ENCODE peak calls at places on chromosome 14, in seven cellular contexts. K is RCC 7860; V is non-pigmented ciliary epithelial cell; F is activated T-cell treated with anti-CD3 and anti-CD28 coated beads for 1 hour; S is kidney glomerular epithelial cell; Q is activated CD8-positive, alpha-beta T cell treated with anti-CD3 and anti-CD28 coated beads, Interleukin-2, amount 10 ng/mL, durations not matched to agents 7 days and 5 days; G is NCI-H1417 treated with DMSO at 0.1 percent for 48 hours. R is an unnamed sample.

GRCh38 chr14:102949801-102950451 is 27.5 kb downstream of the AMN start:
- DNase-seq in K (no peak), Q (no peak), V (no peak), F (no peak), G (no peak), S (no peak), R (no peak)

GRCh38 chr14:37546621-37547447 is 48.2 kb downstream of the FOXA1 start:
- DNase-seq in S (no peak), G (no peak), F (no peak), Q (no peak), K (no peak), V (no peak), R (peak; percentile 67)

GRCh38 chr14:94120667-94121335 is 8.6 kb downstream of the IFI27L2 start:
- DNase-seq in F (no peak), K (no peak), V (no peak), G (no peak), Q (no peak), S (no peak), R (no peak)

GRCh38 chr14:74859757-74860156 is 16.2 kb downstream of the PROX2 start:
- DNase-seq in Q (no peak), V (no peak), F (no peak), S (no peak), G (no peak), K (no peak), R (no peak)

GRCh38 chr14:94011795-94012194 is 14.3 kb upstream of the OTUB2 start:
- DNase-seq in G (no peak), F (no peak), V (no peak), S (peak; percentile 46), Q (peak; percentile 57), K (no peak), R (no peak)

GRCh38 chr14:105498430-105499255 is 7.6 kb downstream of the TEDC1 start:
- DNase-seq in G (no peak), V (no peak), F (no peak), K (no peak), S (no peak), Q (no peak), R (no peak)

GRCh38 chr14:67934087-67934486 is 114.5 kb downstream of the RAD51B start:
- DNase-seq in G (peak; percentile 30), V (peak; percentile 55), F (no peak), S (peak; percentile 77), Q (no peak), K (peak; percentile 65), R (peak; percentile 45)

GRCh38 chr14:104284107-104284592 is 145.8 kb downstream of the KIF26A start:
- DNase-seq in F (no peak), K (no peak), Q (no peak), G (no peak), V (no peak), S (no peak), R (no peak)

GRCh38 chr14:65128096-65128495 is 25.8 kb upstream of the MAX start:
- DNase-seq in K (no peak), V (no peak), F (no peak), S (no peak), G (no peak), Q (no peak), R (no peak)

GRCh38 chr14:62126885-62127478 is 364.8 kb downstream of the SNAPC1 start:
- DNase-seq in Q (peak; percentile 23), G (peak; percentile 30), K (peak; percentile 17), F (no peak), V (peak; percentile 20), S (peak; percentile 78), R (no peak)

GRCh38 chr14:105199093-105199492 is 18.0 kb upstream of the NUDT14 start:
- DNase-seq in Q (no peak), F (no peak), K (peak; percentile 5), S (no peak), V (no peak), G (no peak), R (no peak)

GRCh38 chr14:28762949-28763313 is 3.7 kb upstream of the FOXG1 start:
- DNase-seq in K (no peak), V (no peak), S (no peak), F (no peak), G (no peak), Q (no peak), R (peak; percentile 29)

GRCh38 chr14:98900236-98900635 is 371.8 kb downstream of the BCL11B start:
- DNase-seq in Q (no peak), V (no peak), G (no peak), F (no peak), K (no peak), S (no peak), R (no peak)

R was measured in NCI-H187.